ENCODE peak calls at places on chromosomes 12 and 14, in six cellular contexts. K is NCI-H1092, J is astrocyte of the spinal cord, R is keratinocyte, L is amniotic stem cell, C is stomach. O is an unnamed sample.

GRCh38 chr14:26966942-26967341 is 369.1 kb upstream of the NOVA1 start:
- DNase-seq in J (peak; percentile 13), R (no peak), L (no peak), K (no peak), C (no peak), O (no peak)

GRCh38 chr12:126668961-126669360 is 1598.0 kb upstream of the TMEM132C start:
- DNase-seq in K (no peak), R (no peak), J (peak; percentile 90), C (no peak), L (no peak), O (no peak)

GRCh38 chr12:122681814-122682213 is 21.3 kb downstream of the HCAR2 start:
- DNase-seq in J (peak; percentile 23), R (no peak), C (no peak), K (no peak), L (no peak), O (no peak)

GRCh38 chr14:97458302-97459137 is 661.3 kb downstream of the VRK1 start:
- DNase-seq in R (no peak), J (no peak), C (peak; percentile 38), K (no peak), L (no peak), O (no peak)

GRCh38 chr12:79402626-79403025 is 288.1 kb downstream of the PAWR start:
- DNase-seq in L (no peak), K (no peak), C (no peak), J (peak; percentile 57), R (no peak), O (no peak)

GRCh38 chr14:42806909-42807315 is 1200.2 kb downstream of the LRFN5 start:
- DNase-seq in C (no peak), L (no peak), J (peak; percentile 92), K (no peak), R (no peak), O (no peak)

GRCh38 chr12:6754406-6754805 is 1.5 kb upstream of the MLF2 start:
- DNase-seq in C (no peak), R (no peak), J (no peak), K (no peak), L (no peak), O (no peak)

GRCh38 chr14:68141531-68142088 is 322.0 kb downstream of the RAD51B start:
- DNase-seq in R (no peak), C (no peak), J (peak; percentile 29), K (no peak), L (no peak), O (peak; percentile 69)

GRCh38 chr14:63453443-63453936 is 89.7 kb downstream of the PPP2R5E start:
- DNase-seq in K (no peak), J (no peak), L (no peak), C (no peak), R (no peak), O (no peak)

GRCh38 chr12:127558363-127558762 is 708.6 kb upstream of the TMEM132C start:
- DNase-seq in C (no peak), K (no peak), J (peak; percentile 7), R (no peak), L (no peak), O (no peak)

GRCh38 chr14:64935508-64935907 is 7.0 kb downstream of the GPX2 start:
- DNase-seq in K (no peak), C (no peak), L (no peak), R (no peak), J (no peak), O (no peak)

GRCh38 chr12:105970885-105971284 is 167.9 kb downstream of the NUAK1 start:
- DNase-seq in R (peak; percentile 85), K (no peak), C (no peak), L (no peak), J (no peak), O (no peak)

GRCh38 chr14:51967521-51967920 is 21.8 kb upstream of the RTRAF start:
- DNase-seq in C (no peak), R (no peak), L (no peak), K (no peak), J (no peak), O (no peak)

GRCh38 chr14:76836029-76836630 is 9.9 kb downstream of the LRRC74A start:
- DNase-seq in R (no peak), L (no peak), C (no peak), K (no peak), J (no peak), O (no peak)

GRCh38 chr12:25904442-25904841 is 54.0 kb upstream of the RASSF8 start:
- DNase-seq in R (no peak), J (no peak), C (no peak), K (no peak), L (no peak), O (no peak)

O was measured in kidney glomerular epithelial cell.